ENCODE peak calls at places on chromosomes 13 and 19, in eight cellular contexts. E is tibial artery, S is pancreas, C is bronchial epithelial cell, L is astrocyte, B is IMR-90, M is tibial nerve, F is brain microvascular endothelial cell. G is an unnamed sample.

GRCh38 chr19:28289294-28290063 is 923.5 kb downstream of the UQCRFS1 start:
- DNase-seq in E (no peak), S (peak; percentile 44), C (peak; percentile 1), L (peak; percentile 73), B (no peak), M (no peak), F (no peak), G (peak; percentile 98)

GRCh38 chr13:25170554-25171107 is 1.5 kb downstream of the AMER2 start:
- DNase-seq in E (no peak), S (no peak), C (no peak), L (no peak), B (no peak), M (no peak), F (no peak), G (no peak)

GRCh38 chr13:51262501-51263211 is 40.5 kb downstream of the FAM124A start:
- DNase-seq in E (no peak), S (no peak), C (no peak), L (no peak), B (no peak), M (no peak), F (no peak), G (no peak)

GRCh38 chr19:32041681-32042292 is 303.6 kb upstream of the ZNF507 start:
- DNase-seq in E (no peak), S (peak; percentile 13), C (peak; percentile 3), L (no peak), B (peak; percentile 31), M (no peak), F (peak; percentile 10), G (peak; percentile 28)

GRCh38 chr13:89903115-89903514 is 1444.4 kb upstream of the MIR17HG start:
- DNase-seq in E (no peak), S (no peak), C (no peak), L (no peak), B (no peak), M (no peak), F (no peak), G (no peak)

GRCh38 chr19:33902802-33903488 is 106.3 kb downstream of the KCTD15 start:
- DNase-seq in E (no peak), S (peak; percentile 72), C (peak; percentile 17), L (no peak), B (no peak), M (no peak), F (no peak), G (no peak)

GRCh38 chr13:100156786-100157185 is 67.9 kb downstream of the PCCA start:
- DNase-seq in E (no peak), S (no peak), C (peak; percentile 83), L (peak; percentile 57), B (no peak), M (no peak), F (no peak), G (no peak)

GRCh38 chr19:44071824-44072542 is at the start of gene ZNF284:
- DNase-seq in E (peak; percentile 84), S (peak; percentile 86), C (peak; percentile 88), L (peak; percentile 88), B (peak; percentile 93), M (peak; percentile 77), F (peak; percentile 87), G (peak; percentile 63)

GRCh38 chr13:91296011-91296410 is 51.5 kb upstream of the MIR17HG start:
- DNase-seq in E (no peak), S (no peak), C (no peak), L (no peak), B (no peak), M (no peak), F (no peak), G (no peak)

GRCh38 chr19:44955500-44956439 is 590 bp downstream of the CLPTM1 start:
- DNase-seq in E (no peak), S (no peak), C (peak; percentile 10), L (no peak), B (no peak), M (no peak), F (no peak), G (no peak)

GRCh38 chr13:93318538-93318937 is 91.9 kb downstream of the GPC6 start:
- DNase-seq in E (no peak), S (no peak), C (peak; percentile 50), L (peak; percentile 17), B (peak; percentile 35), M (no peak), F (no peak), G (peak; percentile 19)

GRCh38 chr19:21158523-21159135 is 16.8 kb downstream of the ZNF431 start:
- DNase-seq in E (no peak), S (no peak), C (peak; percentile 65), L (peak; percentile 72), B (peak; percentile 68), M (no peak), F (peak; percentile 4), G (no peak)

GRCh38 chr13:75418997-75419396 is 63.0 kb downstream of the TBC1D4 start:
- DNase-seq in E (no peak), S (no peak), C (no peak), L (no peak), B (peak; percentile 21), M (no peak), F (no peak), G (no peak)

GRCh38 chr13:91531646-91532045 is 133.2 kb downstream of the GPC5 start:
- DNase-seq in E (no peak), S (no peak), C (no peak), L (no peak), B (no peak), M (no peak), F (no peak), G (no peak)

DNA sequence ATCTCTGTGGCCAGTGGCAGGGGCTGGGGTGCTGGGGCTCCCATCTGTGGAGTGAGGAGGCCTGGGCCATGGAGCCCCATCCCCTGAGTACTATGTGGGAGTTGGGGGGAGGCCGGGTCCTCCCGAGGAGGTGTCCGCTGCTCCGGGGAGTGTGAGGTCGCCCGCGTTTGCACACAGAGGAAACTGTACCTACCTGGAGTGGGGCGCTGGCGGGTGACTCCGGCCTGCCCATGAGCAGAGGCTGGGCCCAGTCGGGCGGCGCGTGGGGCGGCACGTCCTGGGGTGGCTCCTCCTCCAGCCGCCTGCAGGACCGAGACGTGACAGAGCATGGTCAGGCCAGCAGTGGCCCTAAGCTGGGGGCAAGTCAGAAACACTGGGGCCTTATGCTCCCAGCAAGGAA is 33.8 kb upstream of the MATK start:
- DNase-seq in E (no peak), S (no peak), C (no peak), L (no peak), B (no peak), M (no peak), F (no peak), G (no peak)
- TF ChIP-seq CTCF in E (no peak), S (no peak), C (no peak), L (no peak), B (no peak), M (no peak), F (no peak), G (no peak)

DNA sequence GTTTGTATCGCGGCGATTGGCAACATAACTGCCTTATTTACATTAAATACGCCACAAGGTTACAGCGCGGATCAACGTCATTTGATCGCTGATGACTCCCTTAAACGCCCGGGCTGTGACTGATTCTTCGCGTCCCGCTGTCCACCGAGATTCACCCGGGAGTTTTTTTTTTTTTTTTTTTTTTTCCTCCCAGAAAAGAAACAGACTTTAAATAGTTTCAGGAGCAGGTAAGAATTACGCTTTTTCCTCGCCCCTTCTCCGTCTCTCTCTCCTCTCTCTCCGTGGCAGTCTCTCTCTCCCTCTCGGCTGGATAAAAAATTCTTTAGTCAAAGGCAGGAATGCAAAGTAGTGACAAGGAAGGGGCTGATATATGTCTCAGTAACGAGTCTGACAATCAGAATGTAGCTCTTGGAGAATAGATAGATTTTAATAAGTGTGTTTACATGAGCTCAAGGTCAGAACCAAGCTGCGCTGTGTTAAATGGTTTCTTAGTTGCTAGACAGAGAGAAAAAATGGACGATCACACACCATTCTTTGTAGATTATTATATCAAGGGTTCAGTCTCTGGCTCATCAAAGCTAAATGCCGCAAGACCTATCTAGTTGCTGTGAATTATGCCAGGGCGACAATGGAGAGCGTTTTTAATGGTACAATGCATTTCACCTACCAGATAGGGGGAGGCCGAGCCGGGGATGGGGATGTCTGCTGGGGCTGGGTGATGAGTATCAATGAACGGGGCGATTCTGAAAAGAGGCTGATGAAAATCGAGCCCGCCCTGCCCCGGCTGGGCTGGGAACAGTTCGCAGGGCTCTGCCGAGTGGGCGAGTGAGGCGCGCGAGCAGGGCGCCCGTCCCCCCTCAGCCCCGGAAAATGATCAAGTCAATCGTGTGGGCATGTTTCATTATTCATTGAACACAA is 147.2 kb upstream of the ZNF536 start:
- DNase-seq in E (no peak), S (no peak), C (no peak), L (no peak), B (no peak), M (no peak), F (no peak), G (no peak)
- H3K4me3 ChIP-seq in E (peak overlapping the region; percentile 53), S (peak overlapping the region; percentile 64), C (no peak overlapping the region), L (no peak overlapping the region), B (no peak overlapping the region), M (peak overlapping the region; percentile 47), F (peak overlapping the region; percentile 27), G (no peak overlapping the region)

GRCh38 chr19:53945441-53945840 is 17.3 kb upstream of the CACNG8 start:
- DNase-seq in E (no peak), S (no peak), C (no peak), L (peak; percentile 7), B (peak; percentile 11), M (no peak), F (peak; percentile 13), G (no peak)

GRCh38 chr19:53945998-53946397 is 16.7 kb upstream of the CACNG8 start:
- DNase-seq in E (no peak), S (no peak), C (no peak), L (no peak), B (no peak), M (no peak), F (no peak), G (no peak)

GRCh38 chr19:53944416-53944815 is 18.3 kb upstream of the CACNG8 start:
- DNase-seq in E (no peak), S (no peak), C (no peak), L (no peak), B (no peak), M (no peak), F (no peak), G (no peak)

GRCh38 chr19:53944933-53945332 is 17.8 kb upstream of the CACNG8 start:
- DNase-seq in E (no peak), S (no peak), C (no peak), L (no peak), B (no peak), M (no peak), F (no peak), G (no peak)

GRCh38 chr19:53942001-53942786 is 20.5 kb upstream of the CACNG8 start:
- DNase-seq in E (no peak), S (no peak), C (no peak), L (no peak), B (no peak), M (no peak), F (peak; percentile 2), G (no peak)
- TF ChIP-seq CTCF in E (no peak), S (no peak), C (no peak), L (no peak), B (no peak), M (no peak), F (peak; percentile 12), G (no peak)

GRCh38 chr19:19627442-19627715 is 641 bp downstream of the LPAR2 start:
- DNase-seq in E (no peak), S (no peak), C (no peak), L (no peak), B (no peak), M (no peak), F (no peak), G (no peak)
- H3K4me3 ChIP-seq in E (no peak overlapping the region), S (peak overlapping the region; percentile 80), C (peak overlapping the region; percentile 66), L (no peak overlapping the region), B (no peak overlapping the region), M (no peak overlapping the region), F (peak overlapping the region; percentile 24), G (peak overlapping the region; percentile 68)